ENCODE peak calls at places on chromosomes 16 and 17, in five cellular contexts. N, S, H, K and Y are unnamed samples.
A peak's percentile ranks its signal among the peaks of the same experiment; 100 is the strongest.

GRCh38 chr17:66240630-66241029 is 11.4 kb upstream of the APOH start:
- DNase-seq in S (no peak), H (no peak), K (no peak), N (no peak), Y (no peak)

GRCh38 chr17:76082326-76083251 is 3.6 kb downstream of the ZACN start:
- DNase-seq in H (no peak), K (no peak), N (no peak), S (no peak), Y (no peak)

GRCh38 chr16:84819644-84820304 is at the start of gene CRISPLD2:
- DNase-seq in S (peak; percentile 85), N (peak; percentile 71), H (peak; percentile 90), K (peak; percentile 80), Y (peak; percentile 15)

GRCh38 chr17:1829579-1830257 is at the start of the genes RPA1 and SMYD4:
- DNase-seq in H (peak; percentile 86), K (peak; percentile 88), N (peak; percentile 45), S (peak; percentile 93), Y (peak; percentile 53)

GRCh38 chr17:64491034-64491860 is 5.6 kb downstream of the POLG2 start:
- DNase-seq in S (peak; percentile 76), N (no peak), K (no peak), H (peak; percentile 80), Y (no peak)

GRCh38 chr16:57271867-57272495 is 12.5 kb downstream of the PLLP start:
- DNase-seq in K (no peak), S (no peak), N (no peak), H (no peak), Y (no peak)

GRCh38 chr17:55549140-55549539 is 37.9 kb upstream of the SMIM36 start:
- DNase-seq in K (no peak), S (peak; percentile 8), H (peak; percentile 24), N (no peak), Y (no peak)

GRCh38 chr17:77247048-77247541 is 106.3 kb downstream of the SEC14L1 start:
- DNase-seq in S (peak; percentile 78), K (peak; percentile 74), N (peak; percentile 47), H (peak; percentile 76), Y (no peak)

GRCh38 chr16:20221208-20221607 is 106.1 kb downstream of the GP2 start:
- DNase-seq in K (no peak), N (no peak), S (no peak), H (no peak), Y (no peak)

GRCh38 chr17:69870091-69870530 is 204.9 kb upstream of the KCNJ16 start:
- DNase-seq in K (no peak), N (no peak), S (no peak), H (peak; percentile 44), Y (peak; percentile 80)

GRCh38 chr16:88681084-88681680 is 5.1 kb downstream of the SNAI3 start:
- DNase-seq in S (peak; percentile 79), K (no peak), N (no peak), H (no peak), Y (no peak)

GRCh38 chr17:6701719-6702118 is 11.4 kb downstream of the SLC13A5 start:
- DNase-seq in K (no peak), N (no peak), S (peak; percentile 23), H (peak; percentile 29), Y (no peak)

GRCh38 chr16:29675811-29676643 is 3.0 kb upstream of the QPRT start:
- DNase-seq in K (peak; percentile 16), S (peak; percentile 60), H (peak; percentile 66), N (no peak), Y (no peak)